ENCODE peak calls at places on chromosomes 7 and 10, in ten cellular contexts. N is H9, C is omental fat pad, V is mucosa of descending colon, F is brain microvascular endothelial cell, D is GM13977, G is dorsolateral prefrontal cortex, K is epithelial cell of proximal tubule, T is Calu3, H is AG04450. X is an unnamed sample.

GRCh38 chr7:125668321-125668993 is 738.8 kb upstream of the POT1 start:
- DNase-seq in N (no peak), C (no peak), V (no peak), F (no peak), D (no peak), G (no peak), K (peak), T (no peak), H (no peak), X (peak)

GRCh38 chr10:123478112-123478511 is 188.0 kb upstream of the GPR26 start:
- DNase-seq in N (no peak), C (no peak), V (no peak), F (no peak), D (no peak), G (no peak), K (no peak), T (no peak), H (no peak), X (no peak)

GRCh38 chr7:73992104-73992562 is 35.8 kb upstream of the ELN start:
- DNase-seq in N (no peak), C (no peak), V (no peak), F (peak), D (no peak), G (no peak), K (no peak), T (no peak), H (peak), X (no peak)

GRCh38 chr7:46839651-46840050 is 742.3 kb downstream of the TNS3 start:
- DNase-seq in N (no peak), C (no peak), V (no peak), F (no peak), D (no peak), G (no peak), K (peak), T (no peak), H (no peak), X (no peak)

GRCh38 chr10:112435013-112435619 is 11.6 kb downstream of the ZDHHC6 start:
- DNase-seq in N (no peak), C (no peak), V (no peak), F (no peak), D (no peak), G (no peak), K (no peak), T (no peak), H (no peak), X (no peak)

GRCh38 chr7:131692131-131692960 is 135.9 kb upstream of the PODXL start:
- DNase-seq in N (peak), C (peak), V (peak), F (peak), D (peak), G (peak), K (no peak), T (peak), H (no peak), X (no peak)

GRCh38 chr7:6533893-6534804 is 17.1 kb downstream of the GRID2IP start:
- DNase-seq in N (no peak), C (no peak), V (peak), F (no peak), D (no peak), G (no peak), K (no peak), T (no peak), H (no peak), X (no peak)

GRCh38 chr7:132244917-132245480 is 331.3 kb downstream of the PLXNA4 start:
- DNase-seq in N (no peak), C (no peak), V (no peak), F (no peak), D (no peak), G (no peak), K (no peak), T (no peak), H (no peak), X (no peak)

GRCh38 chr7:131007439-131008330 is 273.7 kb upstream of the KLF14 start:
- DNase-seq in N (peak), C (no peak), V (peak), F (peak), D (peak), G (peak), K (no peak), T (peak), H (no peak), X (no peak)

GRCh38 chr7:83957333-83957732 is 237.3 kb downstream of the SEMA3A start:
- DNase-seq in N (no peak), C (no peak), V (no peak), F (peak), D (no peak), G (no peak), K (no peak), T (no peak), H (no peak), X (no peak)

GRCh38 chr7:151384776-151385625 is 24.8 kb downstream of the WDR86 start:
- DNase-seq in N (peak), C (no peak), V (no peak), F (no peak), D (no peak), G (no peak), K (no peak), T (no peak), H (no peak), X (no peak)

GRCh38 chr7:2504128-2504817 is 15.3 kb upstream of the LFNG start:
- DNase-seq in N (no peak), C (no peak), V (no peak), F (no peak), D (no peak), G (no peak), K (no peak), T (no peak), H (no peak), X (no peak)

GRCh38 chr7:116954443-116954838 is 1.1 kb downstream of the ST7 start:
- DNase-seq in N (no peak), C (no peak), V (no peak), F (no peak), D (no peak), G (no peak), K (no peak), T (no peak), H (no peak), X (no peak)

GRCh38 chr7:37536706-37537105 is 88.0 kb upstream of the ELMO1 start:
- DNase-seq in N (no peak), C (no peak), V (no peak), F (no peak), D (no peak), G (no peak), K (no peak), T (no peak), H (no peak), X (no peak)

GRCh38 chr7:116171094-116171493 is 39.2 kb upstream of the TES start:
- DNase-seq in N (no peak), C (no peak), V (no peak), F (no peak), D (no peak), G (no peak), K (no peak), T (no peak), H (no peak), X (no peak)

GRCh38 chr7:39721345-39721744 is 98.0 kb downstream of the RALA start:
- DNase-seq in N (no peak), C (no peak), V (peak), F (no peak), D (no peak), G (no peak), K (no peak), T (no peak), H (no peak), X (no peak)
- TF ChIP-seq CTCF in N (no peak), C (no peak), V (no peak), F (no peak), D (no peak), G (no peak), K (no peak), T (no peak), H (no peak), X (no peak)

GRCh38 chr7:33745934-33746333 is 159.4 kb upstream of the BMPER start:
- DNase-seq in N (no peak), C (no peak), V (no peak), F (no peak), D (no peak), G (no peak), K (no peak), T (no peak), H (no peak), X (no peak)

GRCh38 chr7:33742521-33742920 is 162.8 kb upstream of the BMPER start:
- DNase-seq in N (no peak), C (no peak), V (no peak), F (no peak), D (no peak), G (no peak), K (no peak), T (no peak), H (no peak), X (no peak)

GRCh38 chr7:33743594-33743993 is 161.7 kb upstream of the BMPER start:
- DNase-seq in N (no peak), C (no peak), V (no peak), F (peak), D (no peak), G (no peak), K (no peak), T (no peak), H (peak), X (no peak)

GRCh38 chr7:33742999-33743587 is 162.2 kb upstream of the BMPER start:
- DNase-seq in N (no peak), C (no peak), V (no peak), F (no peak), D (no peak), G (no peak), K (no peak), T (no peak), H (no peak), X (no peak)

GRCh38 chr7:33744293-33744692 is 161.0 kb upstream of the BMPER start:
- DNase-seq in N (no peak), C (no peak), V (peak), F (no peak), D (peak), G (no peak), K (no peak), T (no peak), H (no peak), X (no peak)
- TF ChIP-seq CTCF in N (peak), C (no peak), V (no peak), F (peak), D (peak), G (peak), K (peak), T (peak), H (no peak), X (peak)

DNA sequence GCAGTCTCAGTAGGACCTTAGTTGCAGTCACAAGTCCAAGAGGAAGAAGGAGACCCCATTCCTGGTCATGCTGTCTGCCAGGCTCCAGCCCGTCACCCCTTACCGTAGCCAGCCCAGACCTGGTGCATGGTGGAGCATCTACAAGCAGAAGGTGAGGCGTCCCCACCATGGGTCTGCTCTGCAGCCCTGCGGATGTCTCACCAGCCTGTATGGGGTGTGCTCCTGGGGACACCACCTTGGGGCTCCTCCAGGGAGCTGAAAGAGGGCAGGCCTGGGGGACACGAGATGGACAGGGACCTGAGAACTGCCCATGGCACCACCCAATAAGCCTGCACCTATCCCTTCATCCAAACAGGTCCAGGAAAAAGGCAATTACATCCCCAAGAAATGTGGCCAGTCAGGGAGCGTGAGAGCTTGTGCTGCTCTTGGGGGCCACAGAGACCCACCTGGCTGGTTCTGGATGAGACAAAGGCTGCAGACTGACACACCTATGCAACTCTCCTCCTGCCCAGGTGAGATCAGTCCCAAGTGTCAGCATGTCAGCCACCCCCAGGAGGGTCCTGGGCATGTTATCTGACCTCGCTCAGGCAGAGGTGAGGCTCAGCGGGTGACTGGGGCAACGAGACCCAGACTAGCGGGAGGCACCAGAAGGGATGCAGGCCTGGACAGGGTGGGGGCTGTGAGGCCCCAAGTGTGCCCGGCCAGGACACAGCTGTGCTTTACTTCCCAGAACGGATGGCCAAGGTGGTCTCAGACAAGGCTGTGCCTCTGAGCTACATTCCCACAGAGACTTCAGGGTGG is 84.5 kb upstream of the RET start:
- DNase-seq in N (peak), C (no peak), V (no peak), F (no peak), D (no peak), G (no peak), K (no peak), T (no peak), H (no peak), X (no peak)
- TF ChIP-seq CTCF in N (no peak), C (no peak), V (no peak), F (no peak), D (no peak), G (no peak), K (no peak), T (no peak), H (no peak), X (no peak)

GRCh38 chr10:34303022-34303421 is 512.1 kb downstream of the PARD3 start:
- DNase-seq in N (no peak), C (no peak), V (no peak), F (no peak), D (no peak), G (no peak), K (no peak), T (no peak), H (no peak), X (no peak)

GRCh38 chr10:34310234-34310633 is 504.9 kb downstream of the PARD3 start:
- DNase-seq in N (no peak), C (no peak), V (no peak), F (no peak), D (no peak), G (no peak), K (no peak), T (no peak), H (no peak), X (no peak)

GRCh38 chr10:34305189-34305588 is 509.9 kb downstream of the PARD3 start:
- DNase-seq in N (peak), C (no peak), V (no peak), F (no peak), D (peak), G (no peak), K (no peak), T (peak), H (no peak), X (no peak)
- TF ChIP-seq CTCF in N (peak), C (no peak), V (no peak), F (peak), D (peak), G (no peak), K (peak), T (no peak), H (peak), X (no peak)

GRCh38 chr10:34814228-34815173 is 595 bp downstream of the PARD3 start:
- DNase-seq in N (peak), C (no peak), V (peak), F (no peak), D (peak), G (no peak), K (no peak), T (peak), H (no peak), X (no peak)

GRCh38 chr10:34815174-34816066 is at the start of gene PARD3:
- DNase-seq in N (peak), C (no peak), V (peak), F (no peak), D (peak), G (no peak), K (no peak), T (peak), H (no peak), X (no peak)

GRCh38 chr10:34811968-34812514 is 3.1 kb downstream of the PARD3 start:
- DNase-seq in N (no peak), C (no peak), V (no peak), F (no peak), D (no peak), G (no peak), K (no peak), T (no peak), H (no peak), X (no peak)

GRCh38 chr10:34812771-34813170 is 2.3 kb downstream of the PARD3 start:
- DNase-seq in N (no peak), C (no peak), V (no peak), F (no peak), D (no peak), G (no peak), K (no peak), T (no peak), H (no peak), X (no peak)

GRCh38 chr10:34813626-34814227 is 1.4 kb downstream of the PARD3 start:
- DNase-seq in N (no peak), C (no peak), V (peak), F (peak), D (no peak), G (no peak), K (no peak), T (no peak), H (no peak), X (no peak)
- TF ChIP-seq CTCF in N (no peak), C (no peak), V (no peak), F (no peak), D (no peak), G (no peak), K (no peak), T (no peak), H (no peak), X (no peak)

GRCh38 chr10:103699611-103700435 is 155.6 kb downstream of the SH3PXD2A start:
- DNase-seq in N (peak), C (no peak), V (no peak), F (no peak), D (no peak), G (no peak), K (no peak), T (no peak), H (no peak), X (no peak)
- TF ChIP-seq CTCF in N (peak), C (no peak), V (no peak), F (peak), D (no peak), G (peak), K (peak), T (no peak), H (peak), X (peak)

GRCh38 chr7:1022356-1022755 is 22.0 kb upstream of the GPR146 start:
- DNase-seq in N (no peak), C (no peak), V (no peak), F (no peak), D (no peak), G (no peak), K (no peak), T (no peak), H (no peak), X (no peak)

GRCh38 chr7:1021366-1021765 is 23.0 kb upstream of the GPR146 start:
- DNase-seq in N (no peak), C (no peak), V (no peak), F (no peak), D (no peak), G (no peak), K (no peak), T (no peak), H (no peak), X (no peak)

GRCh38 chr7:1021931-1022330 is 22.4 kb upstream of the GPR146 start:
- DNase-seq in N (no peak), C (no peak), V (no peak), F (no peak), D (no peak), G (no peak), K (no peak), T (no peak), H (no peak), X (no peak)

GRCh38 chr7:1019789-1020610 is 24.3 kb upstream of the GPR146 start:
- DNase-seq in N (no peak), C (no peak), V (no peak), F (no peak), D (no peak), G (no peak), K (no peak), T (no peak), H (no peak), X (no peak)

GRCh38 chr7:1020849-1021251 is 23.5 kb upstream of the GPR146 start:
- DNase-seq in N (no peak), C (no peak), V (no peak), F (no peak), D (no peak), G (no peak), K (no peak), T (no peak), H (no peak), X (no peak)
- TF ChIP-seq CTCF in N (peak), C (no peak), V (no peak), F (peak), D (peak), G (no peak), K (peak), T (no peak), H (no peak), X (no peak)

DNA sequence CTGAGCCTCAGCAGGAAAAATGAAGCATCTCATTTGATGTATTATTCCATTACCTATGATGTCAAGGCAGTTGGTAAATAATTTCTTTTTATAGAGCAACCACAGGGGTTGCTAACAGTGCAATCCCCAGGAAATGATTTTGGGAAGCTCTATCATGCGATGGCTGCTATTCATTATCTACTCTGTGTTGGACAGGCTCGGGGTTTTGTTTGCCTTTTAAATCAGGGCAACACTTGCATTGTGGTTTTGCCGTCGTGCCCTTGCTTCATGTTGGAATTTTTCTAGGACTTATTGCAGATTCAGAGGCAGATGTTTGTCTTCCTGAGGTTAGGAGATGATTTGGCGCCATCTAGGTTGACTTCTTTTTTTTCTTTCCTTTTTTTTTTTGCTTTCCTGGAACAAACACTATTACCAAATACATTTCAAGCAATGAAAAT is 128.4 kb downstream of the BICC1 start:
- DNase-seq in N (no peak), C (no peak), V (no peak), F (peak), D (no peak), G (no peak), K (peak), T (peak), H (peak), X (peak)
- TF ChIP-seq CTCF in N (peak), C (no peak), V (no peak), F (peak), D (no peak), G (peak), K (peak), T (no peak), H (peak), X (peak)

DNA sequence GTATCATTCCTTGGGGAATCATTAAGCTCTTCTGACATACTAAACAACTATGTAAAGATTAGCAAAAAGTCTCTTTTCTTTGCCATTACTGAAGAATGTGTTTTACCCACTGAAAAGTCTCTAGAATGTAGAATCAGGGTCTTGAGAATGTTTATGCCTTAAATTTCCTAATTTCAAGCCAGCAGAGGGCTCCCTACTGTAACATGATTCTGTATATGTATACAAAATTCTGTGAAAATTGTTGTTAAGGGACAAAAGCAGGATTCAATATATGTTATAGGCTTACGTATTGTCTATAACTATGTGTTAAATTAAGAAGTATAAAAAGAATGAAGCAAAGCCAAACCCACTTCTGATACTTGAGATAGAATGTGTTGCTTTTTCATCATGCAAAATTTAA is 296.9 kb upstream of the DGKB start:
- DNase-seq in N (no peak), C (no peak), V (no peak), F (peak), D (no peak), G (no peak), K (no peak), T (no peak), H (no peak), X (no peak)
- TF ChIP-seq CTCF in N (peak), C (no peak), V (no peak), F (peak), D (peak), G (peak), K (peak), T (peak), H (peak), X (peak)